ENCODE peak calls at places on chromosomes 5 and 9, in six cellular contexts. One of them, this sample, is unnamed.

GRCh38 chr9:18060304-18060934 is 413.5 kb upstream of the ADAMTSL1 start:
- DNase-seq in breast epithelium: no peak
- DNase-seq in GM06990: no peak
- DNase-seq in fibroblast of the aortic adventitia: no peak
- DNase-seq in AG09319: no peak
- DNase-seq in RWPE1: peak; percentile 8
- DNase-seq in this sample: no peak

GRCh38 chr9:14383296-14383695 is 69.4 kb upstream of the NFIB start:
- DNase-seq in RWPE1: no peak
- DNase-seq in GM06990: no peak
- DNase-seq in AG09319: no peak
- DNase-seq in fibroblast of the aortic adventitia: peak; percentile 66
- DNase-seq in breast epithelium: no peak
- DNase-seq in this sample: no peak

GRCh38 chr9:22055090-22055489 is 46.0 kb upstream of the CDKN2B start:
- DNase-seq in RWPE1: no peak
- DNase-seq in AG09319: no peak
- DNase-seq in GM06990: no peak
- DNase-seq in fibroblast of the aortic adventitia: no peak
- DNase-seq in breast epithelium: no peak
- DNase-seq in this sample: no peak

GRCh38 chr5:153222956-153223355 is 267.5 kb upstream of the GRIA1 start:
- DNase-seq in RWPE1: peak; percentile 91
- DNase-seq in GM06990: no peak
- DNase-seq in breast epithelium: no peak
- DNase-seq in fibroblast of the aortic adventitia: no peak
- DNase-seq in AG09319: no peak
- DNase-seq in this sample: no peak

GRCh38 chr9:82781965-82782392 is 281.0 kb downstream of the RASEF start:
- DNase-seq in fibroblast of the aortic adventitia: no peak
- DNase-seq in GM06990: no peak
- DNase-seq in RWPE1: no peak
- DNase-seq in AG09319: no peak
- DNase-seq in breast epithelium: no peak
- DNase-seq in this sample: no peak

GRCh38 chr9:130940693-130941576 is 1.9 kb upstream of the FIBCD1 start:
- DNase-seq in AG09319: no peak
- DNase-seq in fibroblast of the aortic adventitia: no peak
- DNase-seq in GM06990: peak; percentile 60
- DNase-seq in breast epithelium: peak; percentile 84
- DNase-seq in RWPE1: peak; percentile 99
- DNase-seq in this sample: no peak

GRCh38 chr9:3074247-3074646 is 230.4 kb upstream of the PUM3 start:
- DNase-seq in fibroblast of the aortic adventitia: no peak
- DNase-seq in breast epithelium: no peak
- DNase-seq in AG09319: no peak
- DNase-seq in RWPE1: no peak
- DNase-seq in GM06990: no peak
- DNase-seq in this sample: no peak

GRCh38 chr5:132456553-132457361 is 33.8 kb downstream of the IRF1 start:
- DNase-seq in AG09319: no peak
- DNase-seq in GM06990: peak; percentile 73
- DNase-seq in breast epithelium: no peak
- DNase-seq in RWPE1: no peak
- DNase-seq in fibroblast of the aortic adventitia: peak; percentile 51
- DNase-seq in this sample: no peak

GRCh38 chr5:127549551-127549950 is 32.1 kb downstream of the PRRC1 start:
- DNase-seq in breast epithelium: no peak
- DNase-seq in RWPE1: no peak
- DNase-seq in fibroblast of the aortic adventitia: no peak
- DNase-seq in AG09319: peak; percentile 10
- DNase-seq in GM06990: no peak
- DNase-seq in this sample: no peak

GRCh38 chr9:113644321-113644720 is 180.8 kb downstream of the RGS3 start:
- DNase-seq in breast epithelium: no peak
- DNase-seq in GM06990: no peak
- DNase-seq in RWPE1: no peak
- DNase-seq in fibroblast of the aortic adventitia: no peak
- DNase-seq in AG09319: no peak
- DNase-seq in this sample: no peak

GRCh38 chr5:72093824-72094223 is 13.5 kb upstream of the MAP1B start:
- DNase-seq in GM06990: peak; percentile 3
- DNase-seq in breast epithelium: no peak
- DNase-seq in RWPE1: no peak
- DNase-seq in AG09319: no peak
- DNase-seq in fibroblast of the aortic adventitia: no peak
- DNase-seq in this sample: no peak

GRCh38 chr5:79173626-79174025 is 62.0 kb downstream of the BHMT start:
- DNase-seq in breast epithelium: no peak
- DNase-seq in AG09319: no peak
- DNase-seq in fibroblast of the aortic adventitia: no peak
- DNase-seq in GM06990: no peak
- DNase-seq in RWPE1: peak; percentile 36
- DNase-seq in this sample: no peak

GRCh38 chr9:115883467-115884329 is 269.9 kb upstream of the PAPPA start:
- DNase-seq in RWPE1: peak; percentile 85
- DNase-seq in GM06990: no peak
- DNase-seq in breast epithelium: no peak
- DNase-seq in AG09319: peak; percentile 25
- DNase-seq in fibroblast of the aortic adventitia: peak; percentile 66
- DNase-seq in this sample: no peak

GRCh38 chr9:90433398-90433890 is 209.2 kb downstream of the DIRAS2 start:
- DNase-seq in RWPE1: peak; percentile 39
- DNase-seq in breast epithelium: peak; percentile 62
- DNase-seq in fibroblast of the aortic adventitia: no peak
- DNase-seq in GM06990: no peak
- DNase-seq in AG09319: no peak
- DNase-seq in this sample: no peak

This sample was measured in GM04504.